ENCODE peak calls at places on chromosomes 6 and 20, in eight cellular contexts. I is A549; S is upper lobe of left lung; D is Ammon's horn; B is iris pigment epithelial cell; V is KBM-7; K is stimulated activated naive B cell treated with anti-CD40 and anti-IgM and Interleukin-4, amounts not matched to agents 10 μg/mL and 1 μg/mL and 100 μg/mL, for 72 hours; U is CD8-positive, alpha-beta memory T cell. F is an unnamed sample.

GRCh38 chr20:48597521-48598302 is 230.1 kb downstream of the PREX1 start:
- DNase-seq in K (no peak), I (no peak), V (no peak), B (peak; percentile 5), U (no peak), D (no peak), S (peak; percentile 6), F (no peak)

GRCh38 chr6:166998256-166999144 is 697 bp upstream of the CEP43 start:
- DNase-seq in U (peak; percentile 2), D (no peak), S (peak; percentile 42), V (no peak), I (no peak), K (peak; percentile 14), B (peak; percentile 34), F (peak; percentile 10)

GRCh38 chr6:134291156-134291555 is 26.8 kb downstream of the SGK1 start:
- DNase-seq in K (no peak), S (no peak), B (no peak), U (no peak), D (no peak), I (no peak), V (no peak), F (no peak)

GRCh38 chr20:7308163-7308562 is 540.7 kb downstream of the BMP2 start:
- DNase-seq in S (no peak), D (no peak), U (no peak), B (no peak), K (no peak), I (no peak), V (no peak), F (no peak)

GRCh38 chr6:105272783-105273182 is 93.0 kb upstream of the POPDC3 start:
- DNase-seq in V (no peak), S (peak; percentile 68), D (no peak), I (no peak), U (no peak), B (peak; percentile 34), K (no peak), F (no peak)

GRCh38 chr20:48282591-48283228 is 497.4 kb upstream of the SULF2 start:
- DNase-seq in I (no peak), S (no peak), K (no peak), V (no peak), U (no peak), B (no peak), D (no peak), F (no peak)

GRCh38 chr6:2875840-2876207 is 27.3 kb downstream of the SERPINB9 start:
- DNase-seq in D (no peak), B (peak; percentile 39), I (no peak), K (peak; percentile 52), V (no peak), U (peak; percentile 37), S (peak; percentile 53), F (peak; percentile 29)

GRCh38 chr6:169536446-169537170 is 165.2 kb downstream of the WDR27 start:
- DNase-seq in K (no peak), V (no peak), D (no peak), B (peak; percentile 94), I (no peak), U (no peak), S (no peak), F (no peak)

GRCh38 chr20:57040461-57040860 is 226.0 kb downstream of the BMP7 start:
- DNase-seq in K (no peak), D (no peak), U (no peak), V (no peak), B (no peak), S (no peak), I (no peak), F (no peak)

GRCh38 chr20:36936341-36936740 is 15.2 kb downstream of the SAMHD1 start:
- DNase-seq in U (no peak), B (no peak), I (no peak), D (no peak), S (no peak), V (no peak), K (no peak), F (no peak)

GRCh38 chr20:52490715-52491430 is 299.3 kb upstream of the ZFP64 start:
- DNase-seq in B (peak; percentile 97), V (no peak), U (no peak), D (no peak), I (no peak), S (no peak), K (no peak), F (no peak)

GRCh38 chr20:62025394-62025793 is 40.3 kb downstream of the TAF4 start:
- DNase-seq in U (no peak), K (no peak), B (peak; percentile 21), S (no peak), V (peak; percentile 83), D (peak; percentile 43), I (no peak), F (no peak)